ENCODE peak calls at places on chromosomes 12 and 14, in four cellular contexts. T, I, Z and V are unnamed samples.

GRCh38 chr14:71339650-71340415 is 432.6 kb downstream of the PCNX1 start:
- DNase-seq in Z (no peak), I (no peak), T (no peak), V (no peak)

GRCh38 chr12:81088221-81088620 is 10.3 kb downstream of the ACSS3 start:
- DNase-seq in T (no peak), Z (no peak), I (no peak), V (no peak)

GRCh38 chr12:57517187-57517586 is 3.1 kb downstream of the DDIT3 start:
- DNase-seq in T (no peak), Z (no peak), I (peak), V (no peak)

GRCh38 chr14:78633747-78634146 is 463.6 kb downstream of the NRXN3 start:
- DNase-seq in T (no peak), I (no peak), Z (peak), V (no peak)

GRCh38 chr12:113996026-113996425 is 29.9 kb upstream of the RBM19 start:
- DNase-seq in Z (no peak), I (no peak), T (no peak), V (no peak)

GRCh38 chr14:56002876-56003625 is 115.2 kb upstream of the PELI2 start:
- DNase-seq in Z (no peak), T (no peak), I (no peak), V (no peak)

GRCh38 chr12:131454418-131455217 is 256.3 kb upstream of the SFSWAP start:
- DNase-seq in I (peak), Z (no peak), T (peak), V (no peak)

GRCh38 chr12:131116437-131117117 is 162.9 kb downstream of the ADGRD1 start:
- DNase-seq in Z (no peak), T (no peak), I (peak), V (no peak)

GRCh38 chr12:68111995-68112394 is 47.5 kb downstream of the IFNG start:
- DNase-seq in T (no peak), I (no peak), Z (no peak), V (no peak)

GRCh38 chr12:73863541-73863940 is 674.1 kb upstream of the ATXN7L3B start:
- DNase-seq in I (peak), Z (no peak), T (no peak), V (no peak)

GRCh38 chr14:49861581-49861922 is 9.0 kb upstream of the NEMF start:
- DNase-seq in I (peak), T (no peak), Z (peak), V (peak)

GRCh38 chr12:118290130-118290529 is 82.6 kb downstream of the TAOK3 start:
- DNase-seq in T (no peak), I (no peak), Z (no peak), V (no peak)

GRCh38 chr12:77442633-77443032 is 377.3 kb upstream of the E2F7 start:
- DNase-seq in T (no peak), I (no peak), Z (no peak), V (no peak)

GRCh38 chr14:68691031-68691864 is 101.6 kb downstream of the ZFP36L1 start:
- DNase-seq in I (no peak), Z (peak), T (no peak), V (peak)

GRCh38 chr14:24481622-24482324 is 26.3 kb downstream of the CMA1 start:
- DNase-seq in T (peak), I (peak), Z (no peak), V (no peak)

GRCh38 chr12:8866429-8866828 is 44.0 kb downstream of the A2ML1 start:
- DNase-seq in Z (no peak), I (no peak), T (no peak), V (no peak)

GRCh38 chr12:26046203-26046602 is 78.6 kb downstream of the BHLHE41 start:
- DNase-seq in Z (no peak), T (no peak), I (no peak), V (no peak)

GRCh38 chr14:58690801-58691516 is 53.2 kb downstream of the DACT1 start:
- DNase-seq in I (no peak), T (no peak), Z (no peak), V (no peak)

GRCh38 chr12:93922583-93923006 is 225.8 kb upstream of the PLXNC1 start:
- DNase-seq in I (no peak), Z (no peak), T (no peak), V (no peak)

GRCh38 chr12:32603858-32604257 is 75.2 kb upstream of the DNM1L start:
- DNase-seq in T (peak), Z (no peak), I (no peak), V (no peak)

GRCh38 chr14:49594347-49595089 is 4.2 kb upstream of the LRR1 start:
- DNase-seq in Z (peak), T (peak), I (no peak), V (no peak)

GRCh38 chr12:14769462-14769836 is 33.8 kb downstream of the WBP11 start:
- DNase-seq in Z (no peak), I (peak), T (no peak), V (no peak)

GRCh38 chr12:10554228-10554970 is 48.7 kb downstream of the EIF2S3B start:
- DNase-seq in I (no peak), T (no peak), Z (no peak), V (no peak)

GRCh38 chr14:105292810-105293711 is 7.7 kb downstream of the BRF1 start:
- DNase-seq in Z (no peak), I (no peak), T (no peak), V (no peak)

GRCh38 chr14:22560638-22561365 is 28.2 kb downstream of the DAD1 start:
- DNase-seq in T (no peak), I (no peak), Z (no peak), V (no peak)

GRCh38 chr12:130826151-130826801 is 12.8 kb downstream of the STX2 start:
- DNase-seq in Z (no peak), T (no peak), I (peak), V (no peak)

GRCh38 chr14:70013269-70013873 is 134.2 kb downstream of the SMOC1 start:
- DNase-seq in I (peak), T (peak), Z (no peak), V (no peak)

GRCh38 chr14:31118892-31119291 is 88.7 kb downstream of the HECTD1 start:
- DNase-seq in Z (no peak), I (no peak), T (no peak), V (no peak)

GRCh38 chr12:6818246-6819006 is 3.2 kb upstream of the GPR162 start:
- DNase-seq in I (no peak), T (no peak), Z (no peak), V (no peak)